ENCODE peak calls at places on chromosomes 1 and 21, in six cellular contexts. B is hypothalamus, J is iPS-NIHi11, R is cardiac septum, I is mesothelial cell of epicardium, Q is astrocyte of the spinal cord. S is an unnamed sample.

GRCh38 chr1:81702903-81703302 is 97.8 kb upstream of the ADGRL2 start:
- DNase-seq in Q (peak), B (no peak), I (no peak), J (no peak), R (no peak), S (no peak)

GRCh38 chr1:70778056-70778762 is 269.4 kb downstream of the PTGER3 start:
- DNase-seq in I (no peak), J (no peak), B (no peak), Q (no peak), R (no peak), S (no peak)

GRCh38 chr1:190908691-190909090 is 431.0 kb upstream of the BRINP3 start:
- DNase-seq in Q (peak), B (no peak), J (no peak), I (no peak), R (no peak), S (no peak)

GRCh38 chr1:180269848-180270766 is 40.0 kb downstream of the LHX4 start:
- DNase-seq in J (peak), B (no peak), Q (no peak), R (no peak), I (no peak), S (no peak)

GRCh38 chr21:39336457-39337008 is 12.4 kb downstream of the HMGN1 start:
- DNase-seq in R (no peak), J (no peak), Q (no peak), I (no peak), B (no peak), S (no peak)

GRCh38 chr1:103496014-103496635 is 29.4 kb upstream of the RNPC3 start:
- DNase-seq in B (no peak), Q (peak), R (no peak), I (no peak), J (no peak), S (no peak)

GRCh38 chr1:41379741-41380130 is 18.5 kb downstream of the FOXO6 start:
- DNase-seq in B (no peak), R (no peak), I (no peak), Q (no peak), J (no peak), S (no peak)

GRCh38 chr1:95286479-95286878 is 52.5 kb downstream of the RWDD3 start:
- DNase-seq in J (no peak), R (no peak), B (no peak), I (no peak), Q (no peak), S (no peak)

GRCh38 chr21:41966341-41966833 is 12.6 kb upstream of the C2CD2 start:
- DNase-seq in B (no peak), I (no peak), R (no peak), J (no peak), Q (no peak), S (no peak)

GRCh38 chr1:36653850-36654249 is 171.1 kb upstream of the CSF3R start:
- DNase-seq in B (peak), Q (no peak), J (no peak), R (peak), I (no peak), S (peak)

GRCh38 chr1:21511579-21512522 is 2.6 kb downstream of the ALPL start:
- DNase-seq in I (no peak), B (no peak), R (no peak), J (no peak), Q (peak), S (peak)

GRCh38 chr1:162135271-162135775 is 65.8 kb downstream of the NOS1AP start:
- DNase-seq in Q (no peak), J (no peak), I (no peak), R (no peak), B (no peak), S (no peak)

GRCh38 chr1:10973552-10973951 is 38.9 kb upstream of the TARDBP start:
- DNase-seq in I (no peak), J (peak), B (no peak), Q (no peak), R (no peak), S (peak)

GRCh38 chr1:67601955-67602354 is 83.0 kb upstream of the GADD45A start:
- DNase-seq in Q (no peak), I (no peak), B (no peak), R (no peak), J (no peak), S (no peak)

GRCh38 chr1:234186037-234186688 is 187.1 kb upstream of the COA6 start:
- DNase-seq in I (no peak), Q (peak), B (no peak), J (no peak), R (no peak), S (no peak)

GRCh38 chr1:39317111-39317510 is 112.6 kb downstream of the MACF1 start:
- DNase-seq in I (no peak), R (no peak), B (no peak), Q (no peak), J (no peak), S (no peak)

GRCh38 chr1:218674280-218674773 is 329.2 kb downstream of the TGFB2 start:
- DNase-seq in R (no peak), B (no peak), J (peak), Q (peak), I (peak), S (peak)

GRCh38 chr1:204673909-204674701 is 11.4 kb downstream of the LRRN2 start:
- DNase-seq in Q (no peak), B (no peak), J (peak), I (no peak), R (no peak), S (no peak)

GRCh38 chr1:63615809-63616420 is 22.7 kb downstream of the PGM1 start:
- DNase-seq in I (no peak), R (no peak), Q (peak), B (peak), J (peak), S (peak)

GRCh38 chr1:38235705-38236104 is 189.1 kb upstream of the POU3F1 start:
- DNase-seq in J (no peak), I (no peak), R (no peak), B (no peak), Q (peak), S (no peak)

GRCh38 chr1:40059960-40060337 is 19.4 kb downstream of the CAP1 start:
- DNase-seq in B (no peak), R (no peak), Q (no peak), J (no peak), I (no peak), S (no peak)

GRCh38 chr21:39321424-39321823 is 8.0 kb upstream of the BRWD1 start:
- DNase-seq in R (no peak), B (no peak), I (no peak), Q (no peak), J (no peak), S (no peak)

GRCh38 chr21:27156666-27157065 is 189.8 kb upstream of the ADAMTS5 start:
- DNase-seq in I (no peak), R (no peak), B (no peak), J (no peak), Q (no peak), S (no peak)

GRCh38 chr1:63915121-63915520 is 141.3 kb downstream of the ROR1 start:
- DNase-seq in B (no peak), I (no peak), R (no peak), Q (peak), J (no peak), S (no peak)

GRCh38 chr1:43605761-43606160 is 44.2 kb upstream of the KDM4A start:
- DNase-seq in B (no peak), J (no peak), I (no peak), R (no peak), Q (no peak), S (no peak)

GRCh38 chr1:50538476-50538875 is 115.2 kb upstream of the DMRTA2 start:
- DNase-seq in J (no peak), I (no peak), Q (no peak), R (no peak), B (no peak), S (no peak)

GRCh38 chr21:32771134-32771523 is 426 bp downstream of the PAXBP1 start:
- DNase-seq in I (peak), R (peak), Q (peak), B (no peak), J (peak), S (peak)

GRCh38 chr21:43034098-43034497 is 41.5 kb downstream of the CBS start:
- DNase-seq in Q (no peak), J (no peak), I (no peak), R (no peak), B (no peak), S (no peak)

GRCh38 chr1:43822040-43822439 is 111.6 kb upstream of the ARTN start:
- DNase-seq in I (no peak), J (no peak), B (no peak), Q (peak), R (no peak), S (no peak)

GRCh38 chr1:111214086-111214801 is 13.3 kb upstream of the CHI3L2 start:
- DNase-seq in B (no peak), J (no peak), I (no peak), Q (no peak), R (no peak), S (no peak)

GRCh38 chr1:179099891-179100290 is 18.0 kb downstream of the TOR3A start:
- DNase-seq in B (no peak), J (no peak), I (no peak), R (no peak), Q (no peak), S (no peak)

GRCh38 chr1:30111431-30111830 is 612.0 kb downstream of the MATN1 start:
- DNase-seq in J (peak), R (no peak), Q (peak), B (peak), I (no peak), S (peak)

GRCh38 chr1:76302711-76303347 is 228.3 kb downstream of the ST6GALNAC3 start:
- DNase-seq in Q (no peak), B (no peak), J (no peak), R (no peak), I (no peak), S (peak)

GRCh38 chr1:221284028-221284427 is 404.8 kb downstream of the HLX start:
- DNase-seq in I (no peak), Q (peak), B (no peak), J (no peak), R (no peak), S (no peak)

GRCh38 chr1:923131-923990 is at the start of gene SAMD11:
- DNase-seq in R (peak), I (peak), Q (peak), J (peak), B (peak), S (peak)